ENCODE peak calls at places on chromosomes 1 and 21, in four cellular contexts. X, L, C and W are unnamed samples.

GRCh38 chr1:150548632-150549495 is at the start of gene ADAMTSL4:
- DNase-seq in L (peak; percentile 94), C (no peak), X (no peak), W (peak; percentile 63)

GRCh38 chr21:36021251-36021837 is 39.0 kb downstream of the SETD4 start:
- DNase-seq in X (peak; percentile 41), C (no peak), L (no peak), W (no peak)

GRCh38 chr1:10733967-10734366 is 62.5 kb downstream of the CASZ1 start:
- DNase-seq in C (no peak), X (no peak), L (no peak), W (no peak)

GRCh38 chr1:162193815-162194214 is 124.3 kb downstream of the NOS1AP start:
- DNase-seq in L (no peak), C (no peak), X (no peak), W (no peak)

GRCh38 chr1:25746299-25747045 is 53.5 kb upstream of the SELENON start:
- DNase-seq in C (no peak), X (no peak), L (no peak), W (no peak)

GRCh38 chr1:99756598-99756997 is 9.8 kb downstream of the FRRS1 start:
- DNase-seq in C (no peak), L (no peak), X (no peak), W (no peak)

GRCh38 chr1:159188375-159188788 is 16.3 kb upstream of the ACKR1 start:
- DNase-seq in C (no peak), X (no peak), L (no peak), W (peak; percentile 89)

GRCh38 chr21:38171723-38172344 is 85.0 kb upstream of the KCNJ15 start:
- DNase-seq in C (no peak), L (no peak), X (no peak), W (peak; percentile 60)

GRCh38 chr21:46056450-46056903 is 41.4 kb upstream of the COL6A2 start:
- DNase-seq in L (no peak), X (no peak), C (no peak), W (no peak)

GRCh38 chr1:36530261-36530660 is 47.5 kb upstream of the CSF3R start:
- DNase-seq in C (no peak), L (no peak), X (no peak), W (no peak)

GRCh38 chr1:222926566-222926965 is 111.7 kb downstream of the DISP1 start:
- DNase-seq in L (no peak), C (no peak), X (no peak), W (no peak)

GRCh38 chr1:156900019-156900718 is 6.7 kb downstream of the PEAR1 start:
- DNase-seq in X (no peak), L (no peak), C (no peak), W (no peak)

GRCh38 chr1:156898971-156899657 is 5.6 kb downstream of the PEAR1 start:
- DNase-seq in L (no peak), X (no peak), C (no peak), W (no peak)

GRCh38 chr1:156897078-156897825 is 3.7 kb downstream of the PEAR1 start:
- DNase-seq in L (no peak), X (no peak), C (no peak), W (no peak)

GRCh38 chr1:156896490-156897033 is 3.0 kb downstream of the PEAR1 start:
- DNase-seq in L (no peak), C (peak; percentile 53), X (no peak), W (no peak)

DNA sequence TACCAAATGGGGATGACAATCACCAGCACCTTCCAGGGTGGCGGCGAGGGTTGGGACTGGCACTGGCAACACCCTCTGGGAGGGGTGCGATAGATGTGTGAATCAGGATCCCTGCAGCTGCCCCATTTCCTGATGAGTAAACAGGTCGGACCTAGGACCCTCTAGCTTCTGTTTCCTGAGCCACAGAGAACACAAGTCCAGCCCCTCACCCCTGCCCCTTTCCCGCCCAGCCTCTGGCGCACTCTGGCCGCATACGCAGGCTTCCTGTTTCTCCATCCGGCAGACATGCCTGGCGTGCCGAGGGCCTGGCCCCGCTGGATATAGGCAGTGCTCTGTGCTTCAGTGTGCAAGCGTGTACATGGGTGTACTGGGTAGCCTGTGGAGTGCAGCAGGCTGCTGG is 4.6 kb downstream of the PEAR1 start:
- DNase-seq in L (no peak), X (no peak), C (peak; percentile 29), W (no peak)
- TF ChIP-seq TCF7 in L (no peak), X (no peak), C (no peak), W (no peak)

GRCh38 chr1:62836856-62837540 is 53.1 kb downstream of the ATG4C start:
- DNase-seq in C (no peak), X (no peak), L (no peak), W (no peak)

GRCh38 chr1:62841587-62842169 is 57.7 kb downstream of the ATG4C start:
- DNase-seq in X (peak; percentile 15), L (peak; percentile 52), C (peak; percentile 54), W (no peak)
- TF ChIP-seq TCF7 in X (no peak), L (no peak), C (no peak), W (no peak)

GRCh38 chr1:19062258-19063029 is 106.0 kb upstream of the IFFO2 start:
- DNase-seq in X (no peak), C (no peak), L (peak; percentile 52), W (no peak)
- TF ChIP-seq TCF7 in X (no peak), C (no peak), L (no peak), W (no peak)

GRCh38 chr1:203555046-203555445 is 61.1 kb downstream of the OPTC start:
- DNase-seq in L (no peak), C (no peak), X (no peak), W (no peak)

GRCh38 chr1:203550846-203551245 is 56.9 kb downstream of the OPTC start:
- DNase-seq in X (no peak), L (no peak), C (no peak), W (no peak)

GRCh38 chr1:203553501-203553900 is 59.5 kb downstream of the OPTC start:
- DNase-seq in X (no peak), C (no peak), L (no peak), W (no peak)

GRCh38 chr1:203548917-203549708 is 55.2 kb downstream of the OPTC start:
- DNase-seq in C (no peak), L (no peak), X (no peak), W (peak; percentile 32)

GRCh38 chr1:203551550-203551949 is 57.6 kb downstream of the OPTC start:
- DNase-seq in C (no peak), X (no peak), L (no peak), W (no peak)
- TF ChIP-seq TCF7 in C (no peak), X (no peak), L (no peak), W (no peak)

GRCh38 chr1:88979054-88979748 is 13.2 kb downstream of the KYAT3 start:
- DNase-seq in C (no peak), X (no peak), L (no peak), W (no peak)

GRCh38 chr1:88976235-88976634 is 16.2 kb downstream of the KYAT3 start:
- DNase-seq in L (no peak), C (no peak), X (no peak), W (no peak)

GRCh38 chr1:88973520-88974137 is 18.8 kb downstream of the KYAT3 start:
- DNase-seq in L (peak; percentile 33), C (peak; percentile 38), X (no peak), W (no peak)
- TF ChIP-seq TCF7 in L (no peak), C (no peak), X (no peak), W (no peak)

GRCh38 chr1:51564124-51564523 is 45.1 kb upstream of the EPS15 start:
- DNase-seq in L (no peak), C (no peak), X (no peak), W (no peak)
- TF ChIP-seq TCF7 in L (no peak), C (no peak), X (no peak), W (no peak)

GRCh38 chr1:8378202-8378601 is 60.3 kb downstream of the SLC45A1 start:
- DNase-seq in X (no peak), C (no peak), L (no peak), W (no peak)

GRCh38 chr1:8377382-8377928 is 59.5 kb downstream of the SLC45A1 start:
- DNase-seq in X (no peak), C (no peak), L (no peak), W (no peak)

GRCh38 chr1:8374812-8375211 is 56.9 kb downstream of the SLC45A1 start:
- DNase-seq in C (peak; percentile 49), X (no peak), L (peak; percentile 60), W (peak; percentile 65)

GRCh38 chr1:8374356-8374755 is 56.4 kb downstream of the SLC45A1 start:
- DNase-seq in X (no peak), L (no peak), C (no peak), W (no peak)

DNA sequence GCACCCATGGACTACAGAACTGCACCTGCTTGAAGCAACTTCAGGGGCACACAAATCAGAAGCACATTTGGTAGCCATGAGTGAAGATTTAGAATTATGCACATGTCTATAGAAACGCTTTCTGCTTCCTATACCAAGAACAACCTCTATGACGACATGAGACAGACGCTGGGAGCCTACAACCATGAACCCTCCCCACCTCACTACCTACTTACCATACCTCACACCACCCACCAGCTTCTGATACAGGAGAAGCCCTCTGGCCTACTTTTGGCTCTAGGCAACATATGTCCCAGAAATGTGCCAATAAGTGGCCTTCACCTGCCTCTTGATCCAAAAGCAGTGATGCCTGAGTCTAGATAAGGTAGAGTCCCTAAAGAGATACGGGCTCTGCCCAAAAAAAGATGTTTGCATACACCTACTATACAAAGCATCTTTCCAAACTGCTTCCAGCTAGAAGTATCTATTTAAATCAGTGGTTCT is 58.5 kb downstream of the SLC45A1 start:
- DNase-seq in L (no peak), X (no peak), C (no peak), W (no peak)
- TF ChIP-seq TCF7 in L (no peak), X (no peak), C (no peak), W (no peak)

GRCh38 chr1:22257286-22258275 is 114.7 kb upstream of the WNT4 start:
- DNase-seq in C (no peak), X (no peak), L (no peak), W (no peak)

GRCh38 chr1:22258696-22259095 is 115.8 kb upstream of the WNT4 start:
- DNase-seq in X (no peak), L (no peak), C (no peak), W (no peak)

GRCh38 chr1:22260860-22261432 is 118.0 kb upstream of the WNT4 start:
- DNase-seq in L (no peak), C (no peak), X (no peak), W (no peak)

GRCh38 chr1:22261580-22261979 is 118.7 kb upstream of the WNT4 start:
- DNase-seq in X (no peak), C (no peak), L (no peak), W (no peak)

GRCh38 chr1:22259581-22260282 is 116.8 kb upstream of the WNT4 start:
- DNase-seq in X (no peak), L (no peak), C (no peak), W (no peak)
- TF ChIP-seq TCF7 in X (no peak), L (no peak), C (no peak), W (no peak)